ENCODE peak calls at places on chromosome 20, in five cellular contexts. E is ELF-1; Y is naive thymus-derived CD8-positive, alpha-beta T cell; Z is C1 segment of cervical spinal cord; I is RWPE1. Q is an unnamed sample.

GRCh38 chr20:47220161-47220582 is 136.3 kb downstream of the ZMYND8 start:
- DNase-seq in E (peak), Y (peak), Z (no peak), I (peak), Q (peak)

GRCh38 chr20:62735331-62735821 is 26.7 kb downstream of the NTSR1 start:
- DNase-seq in E (no peak), Y (no peak), Z (no peak), I (peak), Q (no peak)

GRCh38 chr20:7411075-7411474 is 529.2 kb downstream of the HAO1 start:
- DNase-seq in E (no peak), Y (no peak), Z (no peak), I (no peak), Q (no peak)

GRCh38 chr20:43825635-43826034 is 89.0 kb upstream of the TOX2 start:
- DNase-seq in E (no peak), Y (no peak), Z (no peak), I (no peak), Q (no peak)

GRCh38 chr20:59305898-59306640 is 5.7 kb downstream of the EDN3 start:
- DNase-seq in E (no peak), Y (no peak), Z (no peak), I (no peak), Q (no peak)

GRCh38 chr20:17617868-17618672 is 48.2 kb downstream of the DSTN start:
- DNase-seq in E (no peak), Y (no peak), Z (no peak), I (no peak), Q (peak)

GRCh38 chr20:17210983-17211382 is 15.9 kb upstream of the PCSK2 start:
- DNase-seq in E (no peak), Y (no peak), Z (no peak), I (peak), Q (no peak)

GRCh38 chr20:44738779-44739477 is 6.7 kb upstream of the KCNK15 start:
- DNase-seq in E (peak), Y (peak), Z (peak), I (peak), Q (peak)

GRCh38 chr20:43832096-43832816 is 82.4 kb upstream of the TOX2 start:
- DNase-seq in E (no peak), Y (no peak), Z (no peak), I (no peak), Q (no peak)

GRCh38 chr20:3404402-3404801 is 3.1 kb downstream of the DNAAF9 start:
- DNase-seq in E (no peak), Y (no peak), Z (no peak), I (no peak), Q (no peak)

GRCh38 chr20:10385850-10386544 is 48.0 kb downstream of the MKKS start:
- DNase-seq in E (no peak), Y (no peak), Z (no peak), I (no peak), Q (no peak)

GRCh38 chr20:64069614-64070243 is 6.7 kb downstream of the TCEA2 start:
- DNase-seq in E (peak), Y (no peak), Z (no peak), I (peak), Q (peak)

GRCh38 chr20:53774487-53775203 is 181.0 kb upstream of the ZNF217 start:
- DNase-seq in E (no peak), Y (no peak), Z (no peak), I (peak), Q (no peak)

GRCh38 chr20:36887779-36888133 is 11.8 kb downstream of the TLDC2 start:
- DNase-seq in E (no peak), Y (no peak), Z (no peak), I (no peak), Q (no peak)

GRCh38 chr20:48640871-48641270 is 186.9 kb downstream of the PREX1 start:
- DNase-seq in E (no peak), Y (no peak), Z (no peak), I (no peak), Q (no peak)

GRCh38 chr20:41232971-41233926 is 84.3 kb downstream of the ZHX3 start:
- DNase-seq in E (no peak), Y (no peak), Z (no peak), I (peak), Q (no peak)

GRCh38 chr20:44218441-44218840 is 7.9 kb upstream of the OSER1 start:
- DNase-seq in E (no peak), Y (peak), Z (no peak), I (no peak), Q (no peak)

GRCh38 chr20:6440087-6440799 is 317.4 kb upstream of the FERMT1 start:
- DNase-seq in E (no peak), Y (no peak), Z (no peak), I (no peak), Q (no peak)

GRCh38 chr20:19212524-19213502 is at the start of gene SLC24A3:
- DNase-seq in E (peak), Y (no peak), Z (no peak), I (peak), Q (peak)

GRCh38 chr20:40958598-40958997 is 70.0 kb upstream of the TOP1 start:
- DNase-seq in E (no peak), Y (no peak), Z (no peak), I (no peak), Q (no peak)

GRCh38 chr20:44603327-44603726 is 20.9 kb downstream of the PKIG start:
- DNase-seq in E (no peak), Y (no peak), Z (no peak), I (no peak), Q (no peak)

GRCh38 chr20:36098364-36098763 is 56.2 kb upstream of the EPB41L1 start:
- DNase-seq in E (no peak), Y (no peak), Z (peak), I (no peak), Q (no peak)

GRCh38 chr20:40706977-40707582 is 18.0 kb upstream of the MAFB start:
- DNase-seq in E (peak), Y (no peak), Z (no peak), I (no peak), Q (peak)

GRCh38 chr20:22795897-22796296 is 211.5 kb upstream of the FOXA2 start:
- DNase-seq in E (no peak), Y (no peak), Z (no peak), I (peak), Q (no peak)

GRCh38 chr20:44805991-44806729 is 4.2 kb downstream of the RIMS4 start:
- DNase-seq in E (peak), Y (no peak), Z (no peak), I (peak), Q (peak)

GRCh38 chr20:32404017-32404416 is 45.9 kb downstream of the ASXL1 start:
- DNase-seq in E (no peak), Y (no peak), Z (no peak), I (no peak), Q (no peak)

GRCh38 chr20:54368578-54368977 is 106.8 kb upstream of the DOK5 start:
- DNase-seq in E (no peak), Y (no peak), Z (no peak), I (no peak), Q (no peak)

GRCh38 chr20:32484221-32485125 is 100.7 kb downstream of the NOL4L start:
- DNase-seq in E (peak), Y (no peak), Z (no peak), I (no peak), Q (peak)

GRCh38 chr20:53918949-53919361 is 151.4 kb downstream of the BCAS1 start:
- DNase-seq in E (peak), Y (no peak), Z (no peak), I (no peak), Q (peak)

GRCh38 chr20:15584507-15584906 is 988.7 kb downstream of the KIF16B start:
- DNase-seq in E (no peak), Y (no peak), Z (no peak), I (no peak), Q (peak)

GRCh38 chr20:19616620-19617019 is 141.4 kb upstream of the RIN2 start:
- DNase-seq in E (no peak), Y (no peak), Z (no peak), I (no peak), Q (no peak)

GRCh38 chr20:56788041-56788670 is 159.1 kb downstream of the TFAP2C start:
- DNase-seq in E (peak), Y (no peak), Z (no peak), I (peak), Q (no peak)

GRCh38 chr20:48350291-48350988 is 477.4 kb downstream of the PREX1 start:
- DNase-seq in E (peak), Y (no peak), Z (no peak), I (no peak), Q (peak)

GRCh38 chr20:10487354-10488115 is 52.4 kb downstream of the SLX4IP start:
- DNase-seq in E (no peak), Y (no peak), Z (no peak), I (no peak), Q (no peak)

Q was measured in H9.